ENCODE peak calls at places on chromosomes 5 and 9, in nine cellular contexts. One of them, this sample, is unnamed.

GRCh38 chr5:38162625-38163024 is 95.7 kb upstream of the EGFLAM start:
- DNase-seq in AG10803: no peak
- DNase-seq in mammary epithelial cell: peak
- DNase-seq in mucosa of descending colon: no peak
- DNase-seq in CD8-positive, alpha-beta T cell: no peak
- DNase-seq in GM23338: no peak
- DNase-seq in fibroblast of the aortic adventitia: no peak
- DNase-seq in GM12864: no peak
- DNase-seq in GM06990: no peak
- DNase-seq in this sample: no peak

GRCh38 chr9:107933042-107933441 is 443.5 kb upstream of the KLF4 start:
- DNase-seq in AG10803: peak
- DNase-seq in mammary epithelial cell: peak
- DNase-seq in mucosa of descending colon: no peak
- DNase-seq in CD8-positive, alpha-beta T cell: no peak
- DNase-seq in GM23338: peak
- DNase-seq in fibroblast of the aortic adventitia: no peak
- DNase-seq in GM12864: no peak
- DNase-seq in GM06990: no peak
- DNase-seq in this sample: no peak

GRCh38 chr5:172983542-172984243 is at the start of gene ATP6V0E1:
- DNase-seq in AG10803: peak
- DNase-seq in mammary epithelial cell: peak
- DNase-seq in mucosa of descending colon: peak
- DNase-seq in CD8-positive, alpha-beta T cell: peak
- DNase-seq in GM23338: peak
- DNase-seq in fibroblast of the aortic adventitia: peak
- DNase-seq in GM12864: peak
- DNase-seq in GM06990: peak
- DNase-seq in this sample: peak

GRCh38 chr9:16028516-16028915 is 475.7 kb downstream of the CCDC171 start:
- DNase-seq in AG10803: peak
- DNase-seq in mammary epithelial cell: no peak
- DNase-seq in mucosa of descending colon: no peak
- DNase-seq in CD8-positive, alpha-beta T cell: no peak
- DNase-seq in GM23338: no peak
- DNase-seq in fibroblast of the aortic adventitia: no peak
- DNase-seq in GM12864: no peak
- DNase-seq in GM06990: no peak
- DNase-seq in this sample: no peak

GRCh38 chr9:120774719-120775118 is 18.5 kb downstream of the FBXW2 start:
- DNase-seq in AG10803: no peak
- DNase-seq in mammary epithelial cell: no peak
- DNase-seq in mucosa of descending colon: no peak
- DNase-seq in CD8-positive, alpha-beta T cell: no peak
- DNase-seq in GM23338: no peak
- DNase-seq in fibroblast of the aortic adventitia: no peak
- DNase-seq in GM12864: no peak
- DNase-seq in GM06990: no peak
- DNase-seq in this sample: no peak

GRCh38 chr5:178434016-178434761 is 156.0 kb downstream of the COL23A1 start:
- DNase-seq in AG10803: no peak
- DNase-seq in mammary epithelial cell: no peak
- DNase-seq in mucosa of descending colon: no peak
- DNase-seq in CD8-positive, alpha-beta T cell: no peak
- DNase-seq in GM23338: no peak
- DNase-seq in fibroblast of the aortic adventitia: no peak
- DNase-seq in GM12864: no peak
- DNase-seq in GM06990: no peak
- DNase-seq in this sample: no peak

GRCh38 chr5:4901305-4901751 is 238.8 kb upstream of the ADAMTS16 start:
- DNase-seq in AG10803: no peak
- DNase-seq in mammary epithelial cell: no peak
- DNase-seq in mucosa of descending colon: no peak
- DNase-seq in CD8-positive, alpha-beta T cell: no peak
- DNase-seq in GM23338: no peak
- DNase-seq in fibroblast of the aortic adventitia: no peak
- DNase-seq in GM12864: no peak
- DNase-seq in GM06990: no peak
- DNase-seq in this sample: no peak

GRCh38 chr9:99828417-99829176 is 6.9 kb downstream of the NR4A3 start:
- DNase-seq in AG10803: no peak
- DNase-seq in mammary epithelial cell: no peak
- DNase-seq in mucosa of descending colon: peak
- DNase-seq in CD8-positive, alpha-beta T cell: no peak
- DNase-seq in GM23338: peak
- DNase-seq in fibroblast of the aortic adventitia: no peak
- DNase-seq in GM12864: no peak
- DNase-seq in GM06990: no peak
- DNase-seq in this sample: no peak

GRCh38 chr9:69322256-69322655 is 2.8 kb upstream of the ENTREP1 start:
- DNase-seq in AG10803: no peak
- DNase-seq in mammary epithelial cell: no peak
- DNase-seq in mucosa of descending colon: no peak
- DNase-seq in CD8-positive, alpha-beta T cell: no peak
- DNase-seq in GM23338: no peak
- DNase-seq in fibroblast of the aortic adventitia: no peak
- DNase-seq in GM12864: no peak
- DNase-seq in GM06990: no peak
- DNase-seq in this sample: no peak

GRCh38 chr9:8855046-8855445 is 1055.5 kb upstream of the DMAC1 start:
- DNase-seq in AG10803: no peak
- DNase-seq in mammary epithelial cell: no peak
- DNase-seq in mucosa of descending colon: no peak
- DNase-seq in CD8-positive, alpha-beta T cell: no peak
- DNase-seq in GM23338: peak
- DNase-seq in fibroblast of the aortic adventitia: peak
- DNase-seq in GM12864: no peak
- DNase-seq in GM06990: no peak
- DNase-seq in this sample: no peak

GRCh38 chr5:133552925-133553525 is 59.3 kb downstream of the FSTL4 start:
- DNase-seq in AG10803: peak
- DNase-seq in mammary epithelial cell: peak
- DNase-seq in mucosa of descending colon: peak
- DNase-seq in CD8-positive, alpha-beta T cell: peak
- DNase-seq in GM23338: peak
- DNase-seq in fibroblast of the aortic adventitia: peak
- DNase-seq in GM12864: no peak
- DNase-seq in GM06990: peak
- DNase-seq in this sample: no peak

GRCh38 chr9:113990975-113991471 is 87.1 kb downstream of the AMBP start:
- DNase-seq in AG10803: no peak
- DNase-seq in mammary epithelial cell: no peak
- DNase-seq in mucosa of descending colon: no peak
- DNase-seq in CD8-positive, alpha-beta T cell: no peak
- DNase-seq in GM23338: no peak
- DNase-seq in fibroblast of the aortic adventitia: peak
- DNase-seq in GM12864: no peak
- DNase-seq in GM06990: no peak
- DNase-seq in this sample: no peak

GRCh38 chr5:37712750-37713149 is 127.1 kb downstream of the GDNF start:
- DNase-seq in AG10803: no peak
- DNase-seq in mammary epithelial cell: no peak
- DNase-seq in mucosa of descending colon: no peak
- DNase-seq in CD8-positive, alpha-beta T cell: no peak
- DNase-seq in GM23338: no peak
- DNase-seq in fibroblast of the aortic adventitia: no peak
- DNase-seq in GM12864: no peak
- DNase-seq in GM06990: no peak
- DNase-seq in this sample: no peak

GRCh38 chr5:116557669-116558271 is 16.9 kb downstream of the SEMA6A start:
- DNase-seq in AG10803: peak
- DNase-seq in mammary epithelial cell: peak
- DNase-seq in mucosa of descending colon: no peak
- DNase-seq in CD8-positive, alpha-beta T cell: no peak
- DNase-seq in GM23338: peak
- DNase-seq in fibroblast of the aortic adventitia: peak
- DNase-seq in GM12864: no peak
- DNase-seq in GM06990: no peak
- DNase-seq in this sample: no peak

GRCh38 chr9:16368425-16369087 is 501.9 kb downstream of the BNC2 start:
- DNase-seq in AG10803: peak
- DNase-seq in mammary epithelial cell: peak
- DNase-seq in mucosa of descending colon: no peak
- DNase-seq in CD8-positive, alpha-beta T cell: no peak
- DNase-seq in GM23338: no peak
- DNase-seq in fibroblast of the aortic adventitia: no peak
- DNase-seq in GM12864: no peak
- DNase-seq in GM06990: no peak
- DNase-seq in this sample: no peak

GRCh38 chr5:136042665-136043121 is 13.9 kb downstream of the TGFBI start:
- DNase-seq in AG10803: no peak
- DNase-seq in mammary epithelial cell: no peak
- DNase-seq in mucosa of descending colon: no peak
- DNase-seq in CD8-positive, alpha-beta T cell: no peak
- DNase-seq in GM23338: no peak
- DNase-seq in fibroblast of the aortic adventitia: no peak
- DNase-seq in GM12864: no peak
- DNase-seq in GM06990: no peak
- DNase-seq in this sample: no peak

GRCh38 chr5:113123563-113123962 is 147.0 kb downstream of the DCP2 start:
- DNase-seq in AG10803: no peak
- DNase-seq in mammary epithelial cell: no peak
- DNase-seq in mucosa of descending colon: no peak
- DNase-seq in CD8-positive, alpha-beta T cell: no peak
- DNase-seq in GM23338: peak
- DNase-seq in fibroblast of the aortic adventitia: no peak
- DNase-seq in GM12864: no peak
- DNase-seq in GM06990: no peak
- DNase-seq in this sample: no peak

GRCh38 chr9:71901695-71902094 is 9.3 kb downstream of the ABHD17B start:
- DNase-seq in AG10803: no peak
- DNase-seq in mammary epithelial cell: no peak
- DNase-seq in mucosa of descending colon: no peak
- DNase-seq in CD8-positive, alpha-beta T cell: no peak
- DNase-seq in GM23338: peak
- DNase-seq in fibroblast of the aortic adventitia: no peak
- DNase-seq in GM12864: no peak
- DNase-seq in GM06990: no peak
- DNase-seq in this sample: no peak

GRCh38 chr9:94993821-94994165 is 267.3 kb downstream of the AOPEP start:
- DNase-seq in AG10803: no peak
- DNase-seq in mammary epithelial cell: no peak
- DNase-seq in mucosa of descending colon: no peak
- DNase-seq in CD8-positive, alpha-beta T cell: no peak
- DNase-seq in GM23338: no peak
- DNase-seq in fibroblast of the aortic adventitia: no peak
- DNase-seq in GM12864: no peak
- DNase-seq in GM06990: no peak
- DNase-seq in this sample: no peak
- H3K4me3 ChIP-seq in AG10803: no peak
- H3K4me3 ChIP-seq in mammary epithelial cell: no peak
- H3K4me3 ChIP-seq in mucosa of descending colon: no peak
- H3K4me3 ChIP-seq in CD8-positive, alpha-beta T cell: no peak
- H3K4me3 ChIP-seq in GM23338: no peak
- H3K4me3 ChIP-seq in fibroblast of the aortic adventitia: no peak
- H3K4me3 ChIP-seq in GM12864: no peak
- H3K4me3 ChIP-seq in GM06990: no peak
- H3K4me3 ChIP-seq in this sample: no peak

DNA sequence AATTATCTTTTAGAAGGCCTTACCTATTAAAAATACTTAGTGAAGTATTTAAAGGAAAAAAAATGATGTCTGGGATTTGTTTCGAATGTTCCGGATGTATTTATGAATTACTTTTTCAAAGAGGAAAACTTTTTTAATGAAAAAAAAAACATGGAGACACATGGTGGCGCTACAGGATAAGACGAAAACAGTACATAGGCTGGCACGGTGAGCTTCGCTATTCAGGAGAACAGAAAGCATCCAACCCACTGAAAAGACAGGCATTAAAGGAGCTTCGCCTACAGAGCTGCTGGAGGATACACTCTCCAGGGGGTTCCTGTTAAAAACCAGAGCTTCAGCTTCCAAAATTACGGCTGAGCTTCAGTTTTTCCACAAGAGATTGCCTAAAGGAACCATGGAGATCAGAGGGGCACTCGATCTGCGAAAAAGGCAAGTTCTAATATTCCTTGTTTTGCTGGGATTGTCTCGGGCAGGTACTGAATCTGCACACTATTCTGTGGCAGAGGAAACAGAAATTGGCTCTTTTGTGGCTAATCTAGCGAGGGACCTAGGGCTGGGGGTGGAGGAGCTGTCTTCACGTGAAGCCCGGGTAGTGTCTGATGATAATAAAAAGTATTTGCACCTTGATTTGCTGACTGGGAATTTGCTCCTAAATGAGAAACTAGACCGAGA is at the start of gene PCDHB14:
- DNase-seq in AG10803: peak
- DNase-seq in mammary epithelial cell: peak
- DNase-seq in mucosa of descending colon: no peak
- DNase-seq in CD8-positive, alpha-beta T cell: no peak
- DNase-seq in GM23338: peak
- DNase-seq in fibroblast of the aortic adventitia: peak
- DNase-seq in GM12864: no peak
- DNase-seq in GM06990: no peak
- DNase-seq in this sample: peak
- TF ChIP-seq CTCF in AG10803: peak
- TF ChIP-seq CTCF in mammary epithelial cell: no peak
- TF ChIP-seq CTCF in mucosa of descending colon: no peak
- TF ChIP-seq CTCF in CD8-positive, alpha-beta T cell: no peak
- TF ChIP-seq CTCF in GM23338: peak
- TF ChIP-seq CTCF in fibroblast of the aortic adventitia: no peak
- TF ChIP-seq CTCF in GM12864: no peak
- TF ChIP-seq CTCF in GM06990: no peak
- TF ChIP-seq CTCF in this sample: peak

GRCh38 chr9:129225815-129226214 is 47.8 kb upstream of the IER5L start:
- DNase-seq in AG10803: peak
- DNase-seq in mammary epithelial cell: peak
- DNase-seq in mucosa of descending colon: peak
- DNase-seq in CD8-positive, alpha-beta T cell: no peak
- DNase-seq in GM23338: peak
- DNase-seq in fibroblast of the aortic adventitia: peak
- DNase-seq in GM12864: no peak
- DNase-seq in GM06990: no peak
- DNase-seq in this sample: peak
- H3K4me3 ChIP-seq in AG10803: no peak
- H3K4me3 ChIP-seq in mammary epithelial cell: no peak
- H3K4me3 ChIP-seq in mucosa of descending colon: no peak
- H3K4me3 ChIP-seq in CD8-positive, alpha-beta T cell: no peak
- H3K4me3 ChIP-seq in GM23338: peak
- H3K4me3 ChIP-seq in fibroblast of the aortic adventitia: no peak
- H3K4me3 ChIP-seq in GM12864: no peak
- H3K4me3 ChIP-seq in GM06990: no peak
- H3K4me3 ChIP-seq in this sample: no peak

DNA sequence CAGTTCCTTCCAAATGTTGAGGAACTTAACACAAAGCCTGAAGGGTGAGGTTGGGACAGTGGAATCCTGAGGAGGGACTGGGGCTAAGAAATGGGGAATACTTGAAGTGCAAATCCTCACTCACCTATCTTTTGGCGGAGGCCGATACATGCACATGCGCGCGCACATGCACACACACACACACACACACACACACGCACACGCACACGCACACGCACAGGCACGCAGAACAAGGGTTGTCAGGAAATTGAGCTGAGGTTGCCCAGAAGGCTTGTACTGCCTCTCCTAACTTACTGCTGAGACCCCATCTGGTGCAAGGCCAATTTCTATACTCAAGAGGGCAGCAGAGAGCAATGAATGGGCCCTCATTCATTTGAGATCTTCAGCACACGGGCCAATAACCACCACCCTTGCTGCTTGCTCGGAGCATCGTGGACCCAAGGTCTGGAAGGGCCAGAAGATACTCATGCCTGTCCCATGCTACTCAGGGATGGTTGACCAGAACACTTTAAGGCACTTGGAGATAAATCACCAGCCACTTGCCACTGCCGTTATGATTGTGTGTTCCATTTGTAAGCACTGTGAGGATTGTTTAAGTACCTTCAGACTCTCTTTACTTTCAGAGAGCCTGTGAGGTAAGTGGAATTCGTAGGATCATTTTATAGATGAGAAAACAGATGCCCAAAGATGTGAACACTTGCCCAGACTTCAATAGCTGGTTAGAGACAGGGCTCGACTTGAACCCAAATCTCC is 21.5 kb downstream of the BTF3 start:
- DNase-seq in AG10803: peak
- DNase-seq in mammary epithelial cell: peak
- DNase-seq in mucosa of descending colon: peak
- DNase-seq in CD8-positive, alpha-beta T cell: peak
- DNase-seq in GM23338: peak
- DNase-seq in fibroblast of the aortic adventitia: peak
- DNase-seq in GM12864: peak
- DNase-seq in GM06990: peak
- DNase-seq in this sample: no peak
- TF ChIP-seq CTCF in AG10803: peak
- TF ChIP-seq CTCF in mammary epithelial cell: peak
- TF ChIP-seq CTCF in mucosa of descending colon: peak
- TF ChIP-seq CTCF in CD8-positive, alpha-beta T cell: peak
- TF ChIP-seq CTCF in GM23338: peak
- TF ChIP-seq CTCF in fibroblast of the aortic adventitia: peak
- TF ChIP-seq CTCF in GM12864: peak
- TF ChIP-seq CTCF in GM06990: peak
- TF ChIP-seq CTCF in this sample: peak

This sample was measured in AG09309.